ENCODE peak calls at places on chromosome 7, in ten cellular contexts. Q is CD4-positive, CD25-positive, alpha-beta regulatory T cell; F is Panc1; G is IMR-90; L is colonic mucosa; V is tibial nerve; P is astrocyte; H is sigmoid colon; N is neural progenitor cell; D is mucosa of descending colon. B is an unnamed sample.

GRCh38 chr7:75843470-75844116 is 30.0 kb upstream of the CCL24 start:
- DNase-seq in F (no peak), P (no peak), D (no peak), V (no peak), G (no peak), Q (no peak), L (no peak), N (no peak), H (no peak), B (no peak)

GRCh38 chr7:85186083-85186520 is 754 bp downstream of the SEMA3D start:
- DNase-seq in P (peak; percentile 59), V (no peak), D (peak; percentile 9), L (peak; percentile 21), G (peak; percentile 49), H (peak; percentile 66), F (no peak), Q (no peak), N (peak; percentile 69), B (peak; percentile 42)

GRCh38 chr7:78197447-78197846 is 398.9 kb downstream of the PHTF2 start:
- DNase-seq in H (no peak), G (peak; percentile 75), V (no peak), N (no peak), D (no peak), P (peak; percentile 20), L (no peak), Q (no peak), F (no peak), B (no peak)

GRCh38 chr7:32890553-32891045 is 961 bp downstream of the KBTBD2 start:
- DNase-seq in L (peak; percentile 66), D (peak; percentile 71), G (peak; percentile 71), F (no peak), H (no peak), Q (peak; percentile 79), N (peak; percentile 21), P (peak; percentile 56), V (no peak), B (peak; percentile 28)

GRCh38 chr7:17448479-17449423 is 150.3 kb downstream of the AHR start:
- DNase-seq in N (no peak), Q (no peak), H (no peak), V (no peak), G (peak; percentile 62), P (no peak), L (no peak), F (no peak), D (no peak), B (no peak)

GRCh38 chr7:4109481-4110110 is 572.5 kb upstream of the FOXK1 start:
- DNase-seq in Q (no peak), P (no peak), D (no peak), L (no peak), F (no peak), H (no peak), G (no peak), V (no peak), N (no peak), B (no peak)

GRCh38 chr7:3064077-3064476 is 20.4 kb upstream of the CARD11 start:
- DNase-seq in F (no peak), P (no peak), D (no peak), Q (no peak), N (no peak), L (no peak), H (no peak), G (no peak), V (no peak), B (no peak)

GRCh38 chr7:132609222-132609621 is 33.0 kb upstream of the PLXNA4 start:
- DNase-seq in H (no peak), L (no peak), N (no peak), P (peak; percentile 71), D (no peak), V (no peak), Q (no peak), F (no peak), G (no peak), B (no peak)

GRCh38 chr7:98284335-98285036 is 3.0 kb downstream of the BRI3 start:
- DNase-seq in Q (no peak), L (peak; percentile 92), D (peak; percentile 86), H (peak; percentile 88), V (peak; percentile 62), F (no peak), N (no peak), G (peak; percentile 42), P (peak; percentile 60), B (no peak)

GRCh38 chr7:117210908-117211307 is 112.0 kb downstream of the WNT2 start:
- DNase-seq in L (no peak), P (no peak), D (no peak), G (no peak), F (no peak), V (no peak), H (no peak), N (no peak), Q (no peak), B (no peak)

GRCh38 chr7:117210366-117210765 is 112.5 kb downstream of the WNT2 start:
- DNase-seq in D (no peak), H (no peak), F (no peak), L (no peak), G (no peak), V (no peak), Q (no peak), N (no peak), P (no peak), B (no peak)

GRCh38 chr7:117211614-117212013 is 111.2 kb downstream of the WNT2 start:
- DNase-seq in H (no peak), N (no peak), L (no peak), G (no peak), F (no peak), V (no peak), P (no peak), Q (no peak), D (no peak), B (no peak)

GRCh38 chr7:117216010-117216409 is 106.8 kb downstream of the WNT2 start:
- DNase-seq in P (no peak), D (no peak), V (no peak), Q (no peak), N (no peak), F (no peak), H (no peak), L (no peak), G (no peak), B (no peak)

DNA sequence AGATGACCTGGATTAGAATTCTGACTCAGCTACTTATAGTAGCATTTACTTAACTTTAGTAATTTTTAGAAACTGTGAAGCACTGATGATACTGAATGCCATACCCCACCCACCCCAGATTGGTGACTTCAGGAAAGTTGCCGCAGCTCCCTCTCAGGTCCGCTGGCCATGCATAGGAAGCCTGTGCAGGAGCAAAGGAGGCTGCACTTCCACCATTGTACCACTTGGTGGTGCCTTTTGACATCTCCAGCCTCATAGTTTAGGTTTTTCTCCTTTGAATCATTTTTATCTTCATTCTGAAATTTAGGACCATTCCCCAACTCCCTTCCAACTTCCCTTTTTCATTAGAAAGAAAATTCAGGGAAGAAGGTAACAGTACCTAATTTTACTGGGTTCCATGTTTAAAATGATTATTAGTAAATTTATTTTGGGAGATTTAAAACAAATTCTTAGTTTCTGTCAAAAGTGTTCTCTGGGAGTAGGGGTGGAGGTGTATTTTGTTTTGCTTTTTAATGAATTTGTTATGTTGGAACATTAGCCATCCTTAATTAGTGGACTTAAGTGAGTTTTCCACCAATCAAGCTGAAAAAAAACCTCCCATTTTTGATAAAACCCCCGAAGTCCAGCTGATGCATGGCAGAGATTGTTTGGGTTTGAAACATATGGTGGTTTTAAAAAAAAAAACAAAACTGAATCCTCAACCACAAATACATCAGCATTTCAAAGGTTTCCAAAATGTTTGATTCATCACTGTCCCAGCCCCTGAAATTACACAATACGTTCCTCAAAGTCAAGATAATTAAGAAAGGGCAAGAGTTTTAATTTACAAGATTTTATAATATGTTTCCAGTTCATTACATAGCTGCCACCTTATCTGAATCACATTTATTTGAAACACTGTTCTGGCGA is 109.6 kb downstream of the WNT2 start:
- DNase-seq in N (peak; percentile 78), Q (peak; percentile 23), H (peak; percentile 64), D (peak; percentile 75), G (peak; percentile 75), L (peak; percentile 51), V (peak; percentile 19), P (peak; percentile 78), F (peak; percentile 60), B (peak; percentile 56)
- H3K4me3 ChIP-seq in N (no peak overlapping the region), Q (no peak overlapping the region), H (no peak overlapping the region), D (no peak overlapping the region), G (no peak overlapping the region), L (no peak overlapping the region), V (no peak overlapping the region), P (no peak overlapping the region), F (no peak overlapping the region), B (no peak overlapping the region)

GRCh38 chr7:47649901-47650300 is 68.0 kb upstream of the TNS3 start:
- DNase-seq in L (no peak), N (no peak), H (no peak), Q (no peak), D (no peak), G (no peak), P (peak; percentile 64), F (no peak), V (no peak), B (no peak)
- H3K4me1 ChIP-seq in L (no peaks in the 10 kb centered on the region), N (peaks cover 29% of the 10 kb centered on the region), H (no peaks in the 10 kb centered on the region), Q (no peaks in the 10 kb centered on the region), D (no peaks in the 10 kb centered on the region), G (peaks cover 37% of the 10 kb centered on the region), P (peaks cover 30% of the 10 kb centered on the region), F (peaks cover 40% of the 10 kb centered on the region), V (peaks cover 12% of the 10 kb centered on the region), B (no peaks in the 10 kb centered on the region)

GRCh38 chr7:5528815-5529442 is 105.3 kb upstream of the TNRC18 start:
- DNase-seq in G (no peak), P (no peak), V (no peak), H (peak; percentile 84), D (peak; percentile 34), N (no peak), L (no peak), Q (peak; percentile 45), F (no peak), B (no peak)

GRCh38 chr7:5539013-5539411 is 115.4 kb upstream of the TNRC18 start:
- DNase-seq in F (no peak), Q (no peak), P (no peak), L (no peak), H (no peak), G (no peak), V (no peak), D (no peak), N (no peak), B (no peak)

GRCh38 chr7:5528071-5528814 is 104.6 kb upstream of the TNRC18 start:
- DNase-seq in N (peak; percentile 59), P (no peak), V (no peak), Q (peak; percentile 65), D (peak; percentile 50), G (peak; percentile 36), H (peak; percentile 81), L (peak; percentile 52), F (no peak), B (peak; percentile 54)

GRCh38 chr7:5532520-5533335 is 109.1 kb upstream of the TNRC18 start:
- DNase-seq in D (peak; percentile 89), F (no peak), L (peak; percentile 93), G (no peak), V (no peak), Q (no peak), H (peak; percentile 92), N (peak; percentile 47), P (no peak), B (no peak)

GRCh38 chr7:5533821-5534367 is 110.3 kb upstream of the TNRC18 start:
- DNase-seq in G (no peak), N (no peak), L (no peak), H (no peak), V (no peak), D (no peak), Q (no peak), P (no peak), F (no peak), B (no peak)
- H3K4me3 ChIP-seq in G (no peak overlapping the region), N (no peak overlapping the region), L (no peak overlapping the region), H (no peak overlapping the region), V (no peak overlapping the region), D (no peak overlapping the region), Q (no peak overlapping the region), P (no peak overlapping the region), F (no peak overlapping the region), B (no peak overlapping the region)

GRCh38 chr7:108245523-108246226 is 115.5 kb upstream of the LAMB4 start:
- DNase-seq in G (no peak), P (no peak), L (no peak), N (no peak), Q (no peak), F (no peak), D (no peak), V (no peak), H (no peak), B (no peak)
- H3K4me1 ChIP-seq in G (peaks cover 10% of the 10 kb centered on the region), P (peaks cover 33% of the 10 kb centered on the region), L (no peaks in the 10 kb centered on the region), N (peaks cover 35% of the 10 kb centered on the region), Q (no peaks in the 10 kb centered on the region), F (no peaks in the 10 kb centered on the region), D (no peaks in the 10 kb centered on the region), V (no peaks in the 10 kb centered on the region), H (no peaks in the 10 kb centered on the region), B (peaks cover 13% of the 10 kb centered on the region)

B was measured in HAP-1.